ENCODE peak calls at places on chromosome 13, in five cellular contexts. M, C, H, U and X are unnamed samples.

GRCh38 chr13:37187110-37187509 is 81.6 kb upstream of the CSNK1A1L start:
- DNase-seq in M (no peak), C (no peak), H (no peak), U (no peak), X (no peak)

GRCh38 chr13:76980075-76980718 is 11.7 kb upstream of the CLN5 start:
- DNase-seq in M (peak), C (peak), H (peak), U (peak), X (no peak)

GRCh38 chr13:113904411-113904810 is 40.5 kb upstream of the GAS6 start:
- DNase-seq in M (no peak), C (peak), H (peak), U (no peak), X (peak)

GRCh38 chr13:103430368-103430767 is 364.2 kb upstream of the SLC10A2 start:
- DNase-seq in M (no peak), C (no peak), H (no peak), U (no peak), X (no peak)

GRCh38 chr13:22801402-22802003 is 379.3 kb upstream of the SGCG start:
- DNase-seq in M (no peak), C (no peak), H (no peak), U (no peak), X (no peak)

GRCh38 chr13:33316890-33317289 is 31.3 kb upstream of the STARD13 start:
- DNase-seq in M (no peak), C (no peak), H (no peak), U (no peak), X (no peak)

GRCh38 chr13:105709181-105709580 is 826.3 kb downstream of the EFNB2 start:
- DNase-seq in M (no peak), C (no peak), H (no peak), U (no peak), X (no peak)

GRCh38 chr13:76745246-76746200 is 140.7 kb downstream of the KCTD12 start:
- DNase-seq in M (no peak), C (no peak), H (no peak), U (no peak), X (no peak)

GRCh38 chr13:40682449-40683240 is 16.2 kb upstream of the FOXO1 start:
- DNase-seq in M (no peak), C (no peak), H (no peak), U (no peak), X (no peak)

GRCh38 chr13:40434516-40435397 is 231.7 kb downstream of the FOXO1 start:
- DNase-seq in M (no peak), C (no peak), H (no peak), U (no peak), X (peak)

GRCh38 chr13:42893346-42893745 is 98.7 kb downstream of the EPSTI1 start:
- DNase-seq in M (no peak), C (no peak), H (no peak), U (no peak), X (no peak)

GRCh38 chr13:111337206-111337605 is 16.8 kb downstream of the TEX29 start:
- DNase-seq in M (no peak), C (no peak), H (no peak), U (no peak), X (no peak)

GRCh38 chr13:106566682-106567420 is 1.1 kb downstream of the ARGLU1 start:
- DNase-seq in M (peak), C (peak), H (no peak), U (peak), X (peak)

GRCh38 chr13:79779761-79780160 is 298.8 kb downstream of the NDFIP2 start:
- DNase-seq in M (peak), C (no peak), H (no peak), U (peak), X (no peak)

GRCh38 chr13:30477346-30478235 is 11.9 kb upstream of the HMGB1 start:
- DNase-seq in M (no peak), C (no peak), H (peak), U (no peak), X (no peak)

GRCh38 chr13:112777637-112778406 is 88.0 kb downstream of the ATP11A start:
- DNase-seq in M (no peak), C (peak), H (peak), U (no peak), X (no peak)

GRCh38 chr13:77290342-77290741 is 36.6 kb downstream of the MYCBP2 start:
- DNase-seq in M (no peak), C (no peak), H (no peak), U (no peak), X (no peak)

GRCh38 chr13:98480915-98481510 is 95.9 kb downstream of the STK24 start:
- DNase-seq in M (peak), C (no peak), H (no peak), U (no peak), X (no peak)
- TF ChIP-seq EP300 in M (no peak), C (no peak), H (no peak), U (no peak), X (no peak)

DNA sequence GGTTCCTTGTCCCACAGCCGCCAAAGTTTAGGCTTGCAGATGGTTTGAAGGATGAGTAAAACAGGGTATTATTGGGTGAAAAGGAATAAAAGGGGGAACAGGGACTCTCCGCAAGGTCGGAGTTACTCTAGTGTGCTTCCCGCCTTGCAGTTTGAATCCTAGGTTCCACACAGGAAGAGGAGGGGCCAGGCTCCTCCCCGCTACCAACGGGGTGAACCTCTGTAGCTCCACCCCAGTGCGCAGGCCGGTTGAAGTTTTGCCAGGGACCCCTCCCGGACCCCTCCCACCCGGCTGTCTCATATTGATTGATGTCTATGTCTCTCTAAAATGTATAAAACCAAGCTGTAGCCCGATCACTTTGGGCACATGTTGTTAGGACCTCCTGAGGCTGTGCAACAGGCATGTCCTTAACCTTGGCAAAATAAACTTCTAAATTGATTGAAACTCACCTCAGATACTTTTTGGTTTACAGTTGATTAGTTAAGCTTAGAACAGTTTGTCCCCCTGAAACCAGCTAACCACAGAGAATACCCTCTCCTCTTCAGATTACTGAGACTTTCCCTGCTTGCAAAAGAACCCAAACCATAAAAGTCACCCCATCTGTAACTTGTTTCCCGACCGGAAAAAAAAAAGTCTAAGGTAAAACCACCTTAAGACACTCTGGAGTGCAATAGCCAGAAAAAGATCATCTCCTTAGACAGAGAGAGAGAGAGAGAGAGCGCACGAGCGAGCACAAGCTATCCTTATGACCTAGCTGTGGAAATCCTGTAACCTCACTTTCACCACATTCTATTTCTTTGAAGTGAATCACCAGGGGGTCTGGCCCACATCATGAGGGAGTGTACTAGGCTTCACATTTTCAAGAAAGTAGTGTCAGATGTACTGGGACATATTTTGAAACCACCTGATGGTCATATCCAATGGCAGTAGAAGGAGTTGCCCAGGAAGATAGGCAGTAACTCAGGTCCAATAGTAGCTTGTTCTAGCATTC is 11.3 kb upstream of the GTF2F2 start:
- DNase-seq in M (no peak), C (no peak), H (peak), U (no peak), X (no peak)
- H3K4me3 ChIP-seq in M (no peak), C (no peak), H (no peak), U (no peak), X (no peak)

GRCh38 chr13:100734194-100734720 is 59.7 kb upstream of the TMTC4 start:
- DNase-seq in M (no peak), C (no peak), H (no peak), U (no peak), X (no peak)
- TF ChIP-seq EP300 in M (no peak), C (no peak), H (no peak), U (no peak), X (no peak)

GRCh38 chr13:47147784-47148062 is 250.9 kb upstream of the HTR2A start:
- DNase-seq in M (no peak), C (no peak), H (no peak), U (no peak), X (no peak)

GRCh38 chr13:47148543-47148942 is 251.7 kb upstream of the HTR2A start:
- DNase-seq in M (no peak), C (no peak), H (no peak), U (no peak), X (no peak)

GRCh38 chr13:47146991-47147783 is 250.3 kb upstream of the HTR2A start:
- DNase-seq in M (no peak), C (no peak), H (no peak), U (no peak), X (no peak)

GRCh38 chr13:47144782-47145181 is 247.9 kb upstream of the HTR2A start:
- DNase-seq in M (no peak), C (no peak), H (no peak), U (no peak), X (no peak)

DNA sequence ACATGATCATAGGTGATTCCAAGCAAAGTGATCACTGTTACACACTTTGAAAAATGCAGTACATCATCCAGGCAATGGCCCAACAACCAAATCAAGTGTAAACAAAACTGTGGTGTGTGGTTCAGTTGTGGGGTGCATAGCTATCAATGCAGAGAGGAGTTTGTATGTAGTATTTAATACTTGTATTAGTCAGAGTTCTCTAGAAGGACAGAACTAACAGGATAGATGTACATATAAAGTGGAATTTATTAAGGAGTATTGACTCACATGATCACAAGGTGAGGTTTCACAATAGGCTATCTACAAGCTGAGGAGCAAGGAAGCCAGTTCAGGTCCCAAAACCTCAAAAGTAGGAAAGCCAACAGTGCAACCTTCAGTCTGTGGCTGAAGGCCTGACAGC is 249.3 kb upstream of the HTR2A start:
- DNase-seq in M (no peak), C (no peak), H (no peak), U (no peak), X (no peak)
- H3K4me3 ChIP-seq in M (no peak), C (no peak), H (no peak), U (no peak), X (no peak)

GRCh38 chr13:90014038-90014437 is 1333.4 kb upstream of the MIR17HG start:
- DNase-seq in M (no peak), C (no peak), H (no peak), U (no peak), X (no peak)

GRCh38 chr13:90003566-90003965 is 1343.9 kb upstream of the MIR17HG start:
- DNase-seq in M (no peak), C (no peak), H (no peak), U (no peak), X (no peak)

DNA sequence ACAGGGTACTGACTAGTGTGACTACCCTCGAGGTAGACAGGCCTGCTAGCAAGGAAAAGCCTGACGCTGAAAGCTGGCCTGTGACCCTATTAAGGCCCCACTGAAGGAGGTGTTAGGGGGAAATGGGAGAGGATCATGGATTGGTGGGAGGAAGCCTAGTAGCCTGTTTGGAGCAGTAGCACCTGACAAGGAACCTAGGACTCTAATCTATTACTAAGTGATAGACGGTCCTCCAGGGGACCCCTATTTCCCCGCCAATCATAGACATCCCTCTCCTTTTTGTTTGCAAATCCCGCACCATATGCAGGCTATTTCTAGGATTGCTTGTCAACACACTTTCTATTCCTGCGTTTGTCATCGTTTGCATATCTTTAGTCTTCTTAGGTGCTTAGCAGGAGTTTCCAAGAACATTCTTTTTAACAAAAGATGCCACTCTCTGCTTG is 1338.8 kb upstream of the MIR17HG start:
- DNase-seq in M (no peak), C (no peak), H (peak), U (no peak), X (no peak)
- TF ChIP-seq EP300 in M (no peak), C (no peak), H (no peak), U (no peak), X (no peak)

GRCh38 chr13:46104868-46105267 is at the start of gene CPB2:
- DNase-seq in M (no peak), C (no peak), H (no peak), U (no peak), X (no peak)

GRCh38 chr13:46103037-46103436 is 1.8 kb downstream of the CPB2 start:
- DNase-seq in M (no peak), C (no peak), H (no peak), U (no peak), X (no peak)

GRCh38 chr13:46100191-46100877 is 4.5 kb downstream of the CPB2 start:
- DNase-seq in M (no peak), C (no peak), H (no peak), U (no peak), X (no peak)

GRCh38 chr13:46101002-46101401 is 3.8 kb downstream of the CPB2 start:
- DNase-seq in M (no peak), C (no peak), H (no peak), U (no peak), X (no peak)

DNA sequence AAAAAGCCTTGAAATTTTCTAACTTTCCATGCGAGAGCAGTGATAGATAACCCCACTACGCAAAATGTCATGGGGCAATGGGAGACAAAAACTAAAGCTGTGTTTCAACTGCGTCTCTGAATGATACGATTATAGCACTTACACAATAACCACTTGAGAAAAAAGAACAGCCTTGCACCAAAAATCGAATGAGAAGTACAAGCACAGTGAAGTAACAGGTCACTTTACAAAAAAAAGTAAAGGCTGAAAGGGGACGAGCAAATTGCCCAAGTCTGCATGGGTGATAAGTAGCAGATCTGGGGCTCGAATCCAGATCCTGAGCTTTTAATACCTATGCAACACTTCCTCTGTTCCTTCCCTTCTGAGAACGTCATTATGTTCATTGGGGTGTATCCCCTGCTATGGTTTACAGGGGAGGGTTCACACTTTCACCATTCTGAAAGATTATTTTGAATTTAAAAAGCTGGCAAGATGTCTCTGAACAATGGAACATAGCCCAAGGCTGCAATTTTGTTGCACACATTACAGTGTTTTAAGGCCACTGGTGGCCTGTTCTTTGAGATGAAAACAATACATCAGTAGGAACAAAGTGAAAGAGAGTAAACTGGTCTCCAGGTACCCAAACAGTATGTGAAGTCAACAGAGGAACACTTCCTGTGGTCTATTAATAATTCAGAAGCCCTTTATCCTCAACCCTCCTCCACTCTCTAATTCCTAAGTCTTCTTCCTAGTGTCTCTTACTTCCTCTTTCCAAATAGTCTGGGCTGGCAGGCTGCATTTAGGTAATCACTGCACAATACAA is 3.1 kb downstream of the CPB2 start:
- DNase-seq in M (no peak), C (no peak), H (no peak), U (no peak), X (no peak)
- H3K4me3 ChIP-seq in M (no peak), C (no peak), H (no peak), U (no peak), X (no peak)

DNA sequence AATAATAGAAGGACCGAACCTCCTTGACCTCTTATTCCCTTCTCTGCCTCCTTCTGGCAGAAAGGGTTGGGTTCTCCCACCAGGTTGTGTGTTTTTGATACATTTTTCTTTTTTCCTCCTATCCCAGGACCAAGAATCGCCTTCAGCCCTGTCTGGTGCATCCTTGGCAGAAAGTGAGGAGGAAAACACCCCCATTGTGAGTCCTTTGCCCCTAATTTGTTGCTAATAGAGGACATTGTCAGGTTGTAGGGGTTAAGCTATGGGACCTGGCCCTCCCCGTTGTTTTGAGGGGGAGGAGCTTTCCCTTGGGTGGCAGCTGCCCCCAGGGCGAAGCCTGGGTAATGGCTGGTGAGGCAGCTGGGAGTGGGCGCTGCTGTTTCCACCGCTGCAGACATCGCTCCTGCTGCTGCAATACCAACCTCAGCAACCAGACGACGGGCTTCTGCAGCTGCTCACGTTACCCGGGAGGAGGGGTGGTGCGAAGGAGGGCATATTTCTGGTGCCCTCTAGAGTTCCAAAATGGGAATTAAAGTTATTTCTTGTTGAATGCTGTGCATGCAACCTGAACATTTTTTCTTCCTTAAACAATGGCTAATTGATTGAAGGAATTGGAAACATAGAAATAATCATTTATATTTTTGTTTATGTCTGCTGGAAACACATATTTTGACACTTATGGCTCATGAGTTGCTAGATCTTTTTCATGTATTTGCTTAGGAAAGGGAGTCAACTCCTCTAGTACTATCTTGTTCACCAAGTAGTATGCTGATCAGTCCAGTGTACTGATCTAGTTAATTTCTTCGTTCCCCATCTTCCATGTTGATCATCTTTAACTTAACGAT is 1.5 kb downstream of the ZMYM2 start:
- DNase-seq in M (peak), C (peak), H (peak), U (peak), X (no peak)
- TF ChIP-seq EP300 in M (no peak), C (no peak), H (no peak), U (no peak), X (no peak)

GRCh38 chr13:50524540-50524939 is 319.0 kb downstream of the DLEU7 start:
- DNase-seq in M (no peak), C (no peak), H (no peak), U (no peak), X (no peak)

GRCh38 chr13:50523307-50523706 is 320.2 kb downstream of the DLEU7 start:
- DNase-seq in M (no peak), C (no peak), H (no peak), U (no peak), X (no peak)

GRCh38 chr13:50527612-50528509 is 315.6 kb downstream of the DLEU7 start:
- DNase-seq in M (no peak), C (no peak), H (no peak), U (no peak), X (no peak)

GRCh38 chr13:50529154-50529882 is 314.2 kb downstream of the DLEU7 start:
- DNase-seq in M (peak), C (peak), H (no peak), U (peak), X (no peak)

DNA sequence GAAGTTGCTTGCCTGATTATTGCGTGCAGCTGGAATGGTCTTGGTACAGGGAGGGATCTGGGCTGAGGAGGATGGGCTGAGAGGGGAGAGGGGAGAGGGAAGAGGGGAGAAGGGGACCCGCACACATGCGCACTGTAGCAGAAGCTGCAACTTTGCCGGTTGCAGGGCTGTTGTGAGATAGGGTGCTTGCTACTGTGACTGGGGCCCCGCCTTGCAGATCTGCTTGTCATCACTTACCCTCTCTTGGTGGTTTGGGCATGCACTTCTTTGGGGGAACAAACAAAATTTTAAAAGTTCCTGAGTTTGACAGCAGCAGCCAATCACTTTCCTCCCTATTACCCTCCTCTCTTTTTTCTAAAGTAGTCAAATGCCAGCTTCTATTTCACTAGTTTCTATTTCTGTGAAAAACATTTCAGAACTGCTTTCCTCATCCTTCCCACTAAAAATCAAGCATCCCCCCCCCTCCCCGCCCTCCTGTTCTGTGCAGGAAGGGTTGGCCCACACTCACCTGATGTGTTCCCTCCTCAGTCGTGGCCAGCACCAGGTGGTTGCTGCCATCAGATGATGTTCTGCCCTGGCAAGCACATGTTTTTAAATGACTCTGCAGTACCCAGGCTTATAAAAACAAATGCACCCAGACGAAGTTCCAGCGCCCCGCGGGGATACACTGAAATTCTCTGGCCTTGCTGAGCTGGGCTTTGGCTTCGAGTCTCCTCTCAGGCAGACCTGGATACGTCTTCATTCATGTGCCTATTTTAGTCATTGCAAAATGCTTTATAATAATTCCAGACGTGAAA is 316.5 kb downstream of the DLEU7 start:
- DNase-seq in M (no peak), C (no peak), H (no peak), U (no peak), X (no peak)
- H3K4me3 ChIP-seq in M (no peak), C (no peak), H (no peak), U (no peak), X (no peak)

GRCh38 chr13:98476538-98476966 is 100.4 kb downstream of the STK24 start:
- DNase-seq in M (no peak), C (peak), H (no peak), U (no peak), X (no peak)
- TF ChIP-seq EP300 in M (no peak), C (no peak), H (no peak), U (no peak), X (no peak)